ENCODE peak calls at places on chromosome 11, in nine cellular contexts. E is right cardiac atrium; P is HEK293T; B is NCI-H446; N is Right ventricle myocardium superior; S is CD8-positive, alpha-beta T cell; J is activated T-cell treated with anti-CD3 and anti-CD28 coated beads for 1 hour; W is hepatocyte; D is iPS-NIHi11. A is an unnamed sample.

GRCh38 chr11:76200006-76200940 is 6.0 kb downstream of the WNT11 start:
- DNase-seq in E (peak; percentile 12), P (no peak), B (no peak), N (no peak), S (no peak), J (no peak), W (no peak), D (no peak), A (no peak)

GRCh38 chr11:65792456-65792855 is 5.6 kb downstream of the OVOL1 start:
- DNase-seq in E (no peak), P (no peak), B (no peak), N (no peak), S (no peak), J (no peak), W (peak; percentile 13), D (no peak), A (no peak)

GRCh38 chr11:122209619-122210377 is 93.8 kb upstream of the BLID start:
- DNase-seq in E (peak; percentile 68), P (no peak), B (no peak), N (no peak), S (no peak), J (no peak), W (peak; percentile 42), D (no peak), A (peak; percentile 66)

GRCh38 chr11:70225629-70226582 is 22.8 kb downstream of the FADD start:
- DNase-seq in E (peak; percentile 47), P (no peak), B (no peak), N (peak; percentile 55), S (no peak), J (no peak), W (no peak), D (no peak), A (no peak)

GRCh38 chr11:62958547-62959071 is 26.2 kb downstream of the SLC22A6 start:
- DNase-seq in E (no peak), P (no peak), B (no peak), N (peak; percentile 50), S (no peak), J (no peak), W (peak; percentile 70), D (no peak), A (no peak)

GRCh38 chr11:112143597-112143996 is 20.3 kb downstream of the IL18 start:
- DNase-seq in E (no peak), P (no peak), B (no peak), N (no peak), S (no peak), J (no peak), W (no peak), D (no peak), A (no peak)

GRCh38 chr11:102794382-102794781 is 3.6 kb downstream of the MMP1 start:
- DNase-seq in E (no peak), P (peak; percentile 53), B (peak; percentile 10), N (no peak), S (no peak), J (no peak), W (peak; percentile 34), D (peak; percentile 59), A (no peak)

GRCh38 chr11:99645934-99646333 is 625.2 kb downstream of the CNTN5 start:
- DNase-seq in E (no peak), P (no peak), B (no peak), N (no peak), S (no peak), J (no peak), W (no peak), D (no peak), A (no peak)

GRCh38 chr11:66491315-66491935 is 11.2 kb downstream of the DPP3 start:
- DNase-seq in E (no peak), P (peak; percentile 58), B (no peak), N (no peak), S (no peak), J (no peak), W (no peak), D (peak; percentile 86), A (no peak)

GRCh38 chr11:13339196-13340153 is 61.9 kb downstream of the BMAL1 start:
- DNase-seq in E (no peak), P (no peak), B (no peak), N (no peak), S (no peak), J (no peak), W (peak; percentile 31), D (no peak), A (no peak)

GRCh38 chr11:119206512-119207299 is 567 bp downstream of the CBL start:
- DNase-seq in E (peak; percentile 64), P (no peak), B (no peak), N (peak; percentile 71), S (no peak), J (peak; percentile 27), W (peak; percentile 72), D (peak; percentile 74), A (peak; percentile 71)

GRCh38 chr11:70381872-70382842 is 16.2 kb upstream of the CTTN start:
- DNase-seq in E (no peak), P (no peak), B (no peak), N (no peak), S (no peak), J (no peak), W (no peak), D (peak; percentile 39), A (no peak)